ENCODE peak calls at places on chromosomes 1 and 21, in six cellular contexts. T is BE2C, A is nephron progenitor cell, Y is AG09319, M is glutamatergic neuron, F is DMS153. W is an unnamed sample.

GRCh38 chr1:110133436-110133835 is 16.9 kb upstream of the SLC6A17 start:
- DNase-seq in A (no peak), F (no peak), T (no peak), M (no peak), Y (no peak), W (no peak)

GRCh38 chr1:115300087-115300856 is 37.8 kb downstream of the NGF start:
- DNase-seq in M (no peak), Y (no peak), T (no peak), F (no peak), A (no peak), W (no peak)

GRCh38 chr1:23953020-23953419 is 6.6 kb upstream of the PNRC2 start:
- DNase-seq in Y (no peak), T (no peak), M (no peak), F (no peak), A (no peak), W (no peak)

GRCh38 chr1:58905628-58906256 is 121.9 kb upstream of the JUN start:
- DNase-seq in Y (no peak), M (no peak), F (no peak), A (no peak), T (no peak), W (no peak)

GRCh38 chr1:36988741-36989193 is 45.5 kb downstream of the GRIK3 start:
- DNase-seq in Y (no peak), T (no peak), M (no peak), A (no peak), F (peak), W (no peak)

GRCh38 chr1:193730017-193730416 is 543.6 kb upstream of the B3GALT2 start:
- DNase-seq in Y (no peak), M (no peak), F (no peak), T (no peak), A (no peak), W (no peak)

GRCh38 chr21:32253215-32253641 is 25.6 kb downstream of the MIS18A start:
- DNase-seq in F (no peak), T (peak), Y (no peak), M (no peak), A (no peak), W (peak)

GRCh38 chr1:85708826-85709222 is 591 bp upstream of the ZNHIT6 start:
- DNase-seq in M (no peak), Y (no peak), A (no peak), T (no peak), F (no peak), W (no peak)

GRCh38 chr1:150567717-150568561 is 11.5 kb downstream of the MCL1 start:
- DNase-seq in A (peak), Y (peak), F (peak), T (peak), M (peak), W (peak)

GRCh38 chr1:186304982-186305949 is 69.8 kb downstream of the TPR start:
- DNase-seq in M (peak), Y (no peak), T (peak), A (no peak), F (no peak), W (peak)

W was measured in SK-N-DZ.